ENCODE peak calls at places on chromosomes 6 and 20, in seven cellular contexts. One of them, this sample, is unnamed.
A peak's percentile ranks its signal among the peaks of the same experiment; 100 is the strongest.

GRCh38 chr20:47888351-47888750 is 103.1 kb upstream of the SULF2 start:
- DNase-seq in mucosa of descending colon: no peak
- DNase-seq in pancreas: no peak
- DNase-seq in WERI-Rb-1: no peak
- DNase-seq in HepG2: no peak
- DNase-seq in breast epithelium: no peak
- DNase-seq in stomach: no peak
- DNase-seq in this sample: peak; percentile 53

GRCh38 chr6:45892696-45893095 is 123.0 kb downstream of the CLIC5 start:
- DNase-seq in mucosa of descending colon: no peak
- DNase-seq in pancreas: no peak
- DNase-seq in WERI-Rb-1: no peak
- DNase-seq in HepG2: no peak
- DNase-seq in breast epithelium: no peak
- DNase-seq in stomach: no peak
- DNase-seq in this sample: no peak

GRCh38 chr6:43772571-43773049 is 2.6 kb downstream of the VEGFA start:
- DNase-seq in mucosa of descending colon: no peak
- DNase-seq in pancreas: no peak
- DNase-seq in WERI-Rb-1: peak; percentile 49
- DNase-seq in HepG2: peak; percentile 49
- DNase-seq in breast epithelium: no peak
- DNase-seq in stomach: peak; percentile 51
- DNase-seq in this sample: no peak

GRCh38 chr6:166954118-166954713 is 2.1 kb downstream of the RNASET2 start:
- DNase-seq in mucosa of descending colon: no peak
- DNase-seq in pancreas: no peak
- DNase-seq in WERI-Rb-1: no peak
- DNase-seq in HepG2: no peak
- DNase-seq in breast epithelium: no peak
- DNase-seq in stomach: no peak
- DNase-seq in this sample: no peak

GRCh38 chr20:17795449-17796095 is 95.8 kb downstream of the BANF2 start:
- DNase-seq in mucosa of descending colon: no peak
- DNase-seq in pancreas: no peak
- DNase-seq in WERI-Rb-1: no peak
- DNase-seq in HepG2: no peak
- DNase-seq in breast epithelium: no peak
- DNase-seq in stomach: no peak
- DNase-seq in this sample: no peak

GRCh38 chr6:36947570-36948351 is 6.8 kb upstream of the PI16 start:
- DNase-seq in mucosa of descending colon: no peak
- DNase-seq in pancreas: no peak
- DNase-seq in WERI-Rb-1: no peak
- DNase-seq in HepG2: no peak
- DNase-seq in breast epithelium: peak; percentile 82
- DNase-seq in stomach: no peak
- DNase-seq in this sample: no peak

GRCh38 chr20:52379723-52380336 is 188.3 kb upstream of the ZFP64 start:
- DNase-seq in mucosa of descending colon: no peak
- DNase-seq in pancreas: peak; percentile 39
- DNase-seq in WERI-Rb-1: peak; percentile 13
- DNase-seq in HepG2: peak; percentile 15
- DNase-seq in breast epithelium: no peak
- DNase-seq in stomach: peak; percentile 66
- DNase-seq in this sample: peak; percentile 27

GRCh38 chr6:139473239-139473701 is 98.8 kb upstream of the CITED2 start:
- DNase-seq in mucosa of descending colon: no peak
- DNase-seq in pancreas: peak; percentile 53
- DNase-seq in WERI-Rb-1: peak; percentile 12
- DNase-seq in HepG2: no peak
- DNase-seq in breast epithelium: no peak
- DNase-seq in stomach: no peak
- DNase-seq in this sample: peak; percentile 27

GRCh38 chr6:28357036-28357435 is 7.3 kb downstream of the ZKSCAN3 start:
- DNase-seq in mucosa of descending colon: no peak
- DNase-seq in pancreas: no peak
- DNase-seq in WERI-Rb-1: no peak
- DNase-seq in HepG2: no peak
- DNase-seq in breast epithelium: no peak
- DNase-seq in stomach: no peak
- DNase-seq in this sample: no peak

GRCh38 chr6:170088349-170088951 is 202.4 kb downstream of the DLL1 start:
- DNase-seq in mucosa of descending colon: no peak
- DNase-seq in pancreas: peak; percentile 8
- DNase-seq in WERI-Rb-1: no peak
- DNase-seq in HepG2: no peak
- DNase-seq in breast epithelium: no peak
- DNase-seq in stomach: peak; percentile 25
- DNase-seq in this sample: peak; percentile 17

GRCh38 chr20:1524004-1524403 is 32.8 kb upstream of the SIRPB2 start:
- DNase-seq in mucosa of descending colon: no peak
- DNase-seq in pancreas: no peak
- DNase-seq in WERI-Rb-1: no peak
- DNase-seq in HepG2: no peak
- DNase-seq in breast epithelium: no peak
- DNase-seq in stomach: no peak
- DNase-seq in this sample: no peak

GRCh38 chr6:141321486-141322347 is 811.0 kb upstream of the GJE1 start:
- DNase-seq in mucosa of descending colon: no peak
- DNase-seq in pancreas: no peak
- DNase-seq in WERI-Rb-1: no peak
- DNase-seq in HepG2: no peak
- DNase-seq in breast epithelium: no peak
- DNase-seq in stomach: no peak
- DNase-seq in this sample: no peak

GRCh38 chr6:33427585-33428218 is 7.8 kb downstream of the SYNGAP1 start:
- DNase-seq in mucosa of descending colon: peak; percentile 82
- DNase-seq in pancreas: peak; percentile 56
- DNase-seq in WERI-Rb-1: peak; percentile 55
- DNase-seq in HepG2: no peak
- DNase-seq in breast epithelium: no peak
- DNase-seq in stomach: peak; percentile 67
- DNase-seq in this sample: peak; percentile 78

GRCh38 chr20:50293244-50294139 is 102.9 kb downstream of the CEBPB start:
- DNase-seq in mucosa of descending colon: no peak
- DNase-seq in pancreas: no peak
- DNase-seq in WERI-Rb-1: no peak
- DNase-seq in HepG2: no peak
- DNase-seq in breast epithelium: no peak
- DNase-seq in stomach: no peak
- DNase-seq in this sample: no peak

GRCh38 chr20:50295762-50296449 is 105.3 kb downstream of the CEBPB start:
- DNase-seq in mucosa of descending colon: no peak
- DNase-seq in pancreas: no peak
- DNase-seq in WERI-Rb-1: no peak
- DNase-seq in HepG2: no peak
- DNase-seq in breast epithelium: no peak
- DNase-seq in stomach: peak; percentile 49
- DNase-seq in this sample: no peak

GRCh38 chr20:50292324-50293243 is 102.0 kb downstream of the CEBPB start:
- DNase-seq in mucosa of descending colon: peak; percentile 91
- DNase-seq in pancreas: peak; percentile 80
- DNase-seq in WERI-Rb-1: no peak
- DNase-seq in HepG2: peak; percentile 97
- DNase-seq in breast epithelium: peak; percentile 90
- DNase-seq in stomach: peak; percentile 91
- DNase-seq in this sample: peak; percentile 99

GRCh38 chr20:50295345-50295744 is 104.7 kb downstream of the CEBPB start:
- DNase-seq in mucosa of descending colon: no peak
- DNase-seq in pancreas: no peak
- DNase-seq in WERI-Rb-1: no peak
- DNase-seq in HepG2: no peak
- DNase-seq in breast epithelium: no peak
- DNase-seq in stomach: no peak
- DNase-seq in this sample: no peak

DNA sequence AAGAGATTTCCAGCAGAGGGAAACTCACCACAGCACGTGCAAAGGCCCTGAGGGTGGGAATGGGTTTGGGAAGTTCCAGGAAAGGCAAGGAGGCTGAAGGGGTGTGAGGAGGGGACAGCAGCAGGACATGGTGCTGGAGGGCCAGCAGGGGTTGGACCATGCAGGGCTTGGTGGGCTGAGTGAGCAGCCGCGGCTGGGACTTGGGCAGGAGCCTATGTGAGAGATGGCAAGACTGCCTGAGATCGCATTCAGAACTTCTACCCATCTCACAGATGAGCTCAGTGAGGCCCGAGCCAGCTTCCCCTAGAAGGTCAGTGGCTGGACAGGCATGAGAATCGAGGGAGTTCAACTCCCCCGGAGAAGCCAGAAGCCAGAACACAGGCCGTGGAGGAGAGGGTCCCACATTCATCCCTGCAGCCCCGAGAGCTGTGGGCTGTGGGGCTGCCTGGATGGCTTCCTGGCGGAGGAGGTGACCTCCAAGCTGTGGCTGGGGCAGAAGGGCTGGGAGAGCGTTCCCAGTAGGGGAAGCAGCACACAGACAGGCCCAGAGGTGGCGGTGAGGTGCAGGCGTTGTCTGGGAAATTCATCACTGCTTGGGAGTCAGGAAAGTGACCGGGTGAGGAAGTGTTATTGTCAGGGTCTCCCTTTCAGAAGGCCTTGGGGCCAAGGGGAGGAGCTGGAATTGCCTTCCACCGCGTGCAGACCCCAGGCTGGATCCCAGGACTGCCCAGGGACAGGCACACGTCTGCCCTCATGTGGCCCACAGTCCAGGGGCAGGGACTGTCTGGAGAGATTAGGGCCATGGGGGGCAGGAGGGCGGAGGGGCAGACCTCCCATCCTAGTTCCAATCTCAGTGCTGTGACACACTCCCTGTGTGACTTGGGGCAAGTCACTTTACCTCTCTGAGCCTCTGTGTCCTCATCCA is 103.8 kb downstream of the CEBPB start:
- DNase-seq in mucosa of descending colon: no peak
- DNase-seq in pancreas: no peak
- DNase-seq in WERI-Rb-1: no peak
- DNase-seq in HepG2: peak; percentile 53
- DNase-seq in breast epithelium: no peak
- DNase-seq in stomach: no peak
- DNase-seq in this sample: no peak
- TF ChIP-seq CTCF in mucosa of descending colon: no peak
- TF ChIP-seq CTCF in pancreas: no peak
- TF ChIP-seq CTCF in WERI-Rb-1: no peak
- TF ChIP-seq CTCF in HepG2: peak; percentile 83
- TF ChIP-seq CTCF in breast epithelium: no peak
- TF ChIP-seq CTCF in stomach: no peak
- TF ChIP-seq CTCF in this sample: no peak

DNA sequence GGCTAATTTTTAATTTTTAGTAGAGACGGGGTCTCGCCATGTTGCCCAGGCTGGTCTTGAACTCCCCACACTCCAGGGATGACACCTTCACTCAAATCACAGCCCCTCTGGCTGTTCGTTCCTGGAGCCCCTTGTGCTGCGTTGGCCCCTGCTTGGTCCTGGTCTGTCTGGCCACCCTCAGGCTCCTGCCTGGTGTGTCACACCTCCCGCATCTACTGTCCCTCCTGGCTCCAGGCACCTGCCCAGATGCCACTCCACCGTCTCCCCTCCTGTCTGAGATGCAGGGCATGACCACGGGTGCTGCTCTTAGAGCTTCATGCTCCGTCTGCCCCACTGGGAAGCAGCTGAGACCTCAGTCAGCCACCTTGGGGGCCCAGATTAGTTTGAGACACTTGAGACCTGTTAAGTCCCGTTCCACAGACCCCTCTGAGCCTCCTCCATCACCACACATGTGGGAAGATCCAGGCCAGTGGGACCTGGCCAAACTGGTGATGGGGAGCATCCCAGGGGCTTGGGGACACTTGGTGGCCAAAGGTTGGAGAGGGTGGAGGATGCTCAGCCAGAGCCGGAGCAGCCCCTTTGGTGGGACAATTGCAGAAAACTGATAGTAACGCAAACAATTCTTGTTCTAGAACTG is 21.9 kb upstream of the NPBWR2 start:
- DNase-seq in mucosa of descending colon: no peak
- DNase-seq in pancreas: no peak
- DNase-seq in WERI-Rb-1: no peak
- DNase-seq in HepG2: no peak
- DNase-seq in breast epithelium: no peak
- DNase-seq in stomach: no peak
- DNase-seq in this sample: no peak
- H3K9me3 ChIP-seq in mucosa of descending colon: no peaks in the 10 kb centered on the region
- H3K9me3 ChIP-seq in pancreas: no peaks in the 10 kb centered on the region
- H3K9me3 ChIP-seq in WERI-Rb-1: no peaks in the 10 kb centered on the region
- H3K9me3 ChIP-seq in HepG2: no peaks in the 10 kb centered on the region
- H3K9me3 ChIP-seq in breast epithelium: no peaks in the 10 kb centered on the region
- H3K9me3 ChIP-seq in stomach: no peaks in the 10 kb centered on the region
- H3K9me3 ChIP-seq in this sample: no peaks in the 10 kb centered on the region

DNA sequence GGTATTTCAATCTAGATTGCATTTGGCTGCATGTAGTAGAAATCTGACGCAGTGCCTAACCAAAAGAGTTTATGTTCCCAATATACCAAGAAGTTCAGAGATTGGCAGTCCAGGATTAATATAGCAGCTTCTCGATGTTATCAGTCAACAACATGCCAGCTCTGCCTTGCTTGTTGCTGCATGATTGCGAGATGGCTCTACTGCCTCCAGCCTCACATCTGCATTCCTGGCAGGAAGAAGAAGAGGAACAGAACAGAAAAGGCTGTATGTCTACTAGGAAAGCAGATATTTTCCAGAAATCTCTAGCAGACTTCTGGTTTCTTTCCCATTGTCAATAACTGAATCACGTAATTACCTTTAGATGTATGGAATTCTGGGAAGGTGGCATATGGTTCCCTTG is 60.8 kb downstream of the SLC35D3 start:
- DNase-seq in mucosa of descending colon: no peak
- DNase-seq in pancreas: no peak
- DNase-seq in WERI-Rb-1: no peak
- DNase-seq in HepG2: no peak
- DNase-seq in breast epithelium: no peak
- DNase-seq in stomach: no peak
- DNase-seq in this sample: no peak
- TF ChIP-seq CTCF in mucosa of descending colon: no peak
- TF ChIP-seq CTCF in pancreas: no peak
- TF ChIP-seq CTCF in WERI-Rb-1: no peak
- TF ChIP-seq CTCF in HepG2: no peak
- TF ChIP-seq CTCF in breast epithelium: no peak
- TF ChIP-seq CTCF in stomach: no peak
- TF ChIP-seq CTCF in this sample: no peak

GRCh38 chr6:159105716-159106115 is 60.9 kb upstream of the TAGAP start:
- DNase-seq in mucosa of descending colon: no peak
- DNase-seq in pancreas: no peak
- DNase-seq in WERI-Rb-1: no peak
- DNase-seq in HepG2: no peak
- DNase-seq in breast epithelium: no peak
- DNase-seq in stomach: no peak
- DNase-seq in this sample: no peak

GRCh38 chr6:159103396-159104162 is 58.8 kb upstream of the TAGAP start:
- DNase-seq in mucosa of descending colon: no peak
- DNase-seq in pancreas: no peak
- DNase-seq in WERI-Rb-1: no peak
- DNase-seq in HepG2: no peak
- DNase-seq in breast epithelium: no peak
- DNase-seq in stomach: no peak
- DNase-seq in this sample: no peak

GRCh38 chr6:159106627-159107241 is 61.9 kb upstream of the TAGAP start:
- DNase-seq in mucosa of descending colon: no peak
- DNase-seq in pancreas: peak; percentile 83
- DNase-seq in WERI-Rb-1: peak; percentile 54
- DNase-seq in HepG2: peak; percentile 33
- DNase-seq in breast epithelium: peak; percentile 39
- DNase-seq in stomach: peak; percentile 92
- DNase-seq in this sample: no peak

GRCh38 chr6:159104163-159104885 is 59.5 kb upstream of the TAGAP start:
- DNase-seq in mucosa of descending colon: peak; percentile 80
- DNase-seq in pancreas: peak; percentile 69
- DNase-seq in WERI-Rb-1: peak; percentile 65
- DNase-seq in HepG2: peak; percentile 23
- DNase-seq in breast epithelium: peak; percentile 40
- DNase-seq in stomach: peak; percentile 76
- DNase-seq in this sample: peak; percentile 61

GRCh38 chr6:159104931-159105330 is 60.1 kb upstream of the TAGAP start:
- DNase-seq in mucosa of descending colon: no peak
- DNase-seq in pancreas: no peak
- DNase-seq in WERI-Rb-1: no peak
- DNase-seq in HepG2: no peak
- DNase-seq in breast epithelium: peak; percentile 62
- DNase-seq in stomach: no peak
- DNase-seq in this sample: no peak
- H3K9me3 ChIP-seq in mucosa of descending colon: no peaks in the 10 kb centered on the region
- H3K9me3 ChIP-seq in pancreas: no peaks in the 10 kb centered on the region
- H3K9me3 ChIP-seq in WERI-Rb-1: no peaks in the 10 kb centered on the region
- H3K9me3 ChIP-seq in HepG2: no peaks in the 10 kb centered on the region
- H3K9me3 ChIP-seq in breast epithelium: no peaks in the 10 kb centered on the region
- H3K9me3 ChIP-seq in stomach: no peaks in the 10 kb centered on the region
- H3K9me3 ChIP-seq in this sample: no peaks in the 10 kb centered on the region

This sample was measured in tibial artery.